ENCODE peak calls at places on chromosomes 7 and 10, in four cellular contexts. O is SJCRH30; Q is effector memory CD8-positive, alpha-beta T cell; Y is Kasumi-1. I is an unnamed sample.
A peak's percentile ranks its signal among the peaks of the same experiment; 100 is the strongest.

GRCh38 chr7:80542398-80542797 is 30.5 kb upstream of the GNAT3 start:
- DNase-seq in O (no peak), Y (no peak), Q (no peak), I (no peak)

GRCh38 chr10:10589540-10589939 is 428.1 kb upstream of the CELF2 start:
- DNase-seq in Y (no peak), O (peak; percentile 7), Q (no peak), I (no peak)

GRCh38 chr7:30920021-30920583 is 8.4 kb downstream of the AQP1 start:
- DNase-seq in Q (no peak), Y (no peak), O (no peak), I (no peak)

GRCh38 chr7:25968205-25968993 is 183.6 kb upstream of the NFE2L3 start:
- DNase-seq in O (peak; percentile 47), Y (no peak), Q (peak; percentile 10), I (no peak)

GRCh38 chr10:43249962-43250624 is 16.8 kb downstream of the RASGEF1A start:
- DNase-seq in Y (no peak), O (no peak), Q (no peak), I (peak; percentile 30)

GRCh38 chr10:110817614-110818013 is 54.1 kb upstream of the PDCD4 start:
- DNase-seq in Y (no peak), O (no peak), Q (no peak), I (no peak)

GRCh38 chr7:5218564-5219360 is 28.7 kb downstream of the WIPI2 start:
- DNase-seq in O (no peak), Y (peak; percentile 76), Q (no peak), I (no peak)

GRCh38 chr10:12638781-12639180 is 289.4 kb downstream of the CAMK1D start:
- DNase-seq in Q (no peak), Y (no peak), O (no peak), I (no peak)

GRCh38 chr7:86914468-86915054 is 144.9 kb downstream of the ELAPOR2 start:
- DNase-seq in Q (no peak), Y (peak; percentile 57), O (peak; percentile 50), I (no peak)

GRCh38 chr7:23226841-23227450 is 19.6 kb upstream of the GPNMB start:
- DNase-seq in Q (no peak), O (no peak), Y (peak; percentile 25), I (no peak)

GRCh38 chr7:111516612-111517011 is 45.7 kb downstream of the IMMP2L start:
- DNase-seq in O (no peak), Y (no peak), Q (no peak), I (no peak)

GRCh38 chr7:2660359-2661095 is 27.5 kb upstream of the AMZ1 start:
- DNase-seq in O (no peak), Y (no peak), Q (no peak), I (no peak)

GRCh38 chr10:99834410-99834809 is 52.0 kb downstream of the ABCC2 start:
- DNase-seq in Y (no peak), O (no peak), Q (no peak), I (no peak)

GRCh38 chr7:128948976-128949760 is 11.4 kb downstream of the IRF5 start:
- DNase-seq in Q (no peak), O (no peak), Y (peak; percentile 63), I (no peak)

GRCh38 chr7:30650455-30650854 is 31.8 kb downstream of the CRHR2 start:
- DNase-seq in Y (no peak), O (no peak), Q (no peak), I (no peak)

GRCh38 chr10:47253651-47254375 is 46.2 kb upstream of the GDF10 start:
- DNase-seq in Q (no peak), O (peak; percentile 13), Y (no peak), I (no peak)

GRCh38 chr7:16205481-16205880 is 215.9 kb downstream of the CRPPA start:
- DNase-seq in Y (no peak), O (no peak), Q (no peak), I (no peak)

GRCh38 chr10:132105302-132105995 is 39.7 kb downstream of the JAKMIP3 start:
- DNase-seq in O (no peak), Y (no peak), Q (no peak), I (no peak)

GRCh38 chr7:139748936-139749335 is 28.9 kb downstream of the HIPK2 start:
- DNase-seq in O (no peak), Q (no peak), Y (no peak), I (no peak)

GRCh38 chr7:150388709-150389531 is 9.8 kb downstream of the ZNF775 start:
- DNase-seq in Y (no peak), Q (no peak), O (peak; percentile 92), I (no peak)

GRCh38 chr7:45922810-45923209 is 1.7 kb upstream of the IGFBP3 start:
- DNase-seq in Y (no peak), O (no peak), Q (no peak), I (no peak)

I was measured in activated T-cell treated with anti-CD3 and anti-CD28 coated beads for 4 hours.